ENCODE peak calls at places on chromosome 14, in five cellular contexts. D is IMR-90, M is transverse colon, Z is A549, J is esophagus squamous epithelium. F is an unnamed sample.

GRCh38 chr14:75906680-75907280 is 75.0 kb downstream of the TGFB3 start:
- DNase-seq in D (peak; percentile 70), M (peak; percentile 68), Z (peak; percentile 54), J (no peak), F (peak; percentile 57)

GRCh38 chr14:61551419-61551818 is 143.9 kb upstream of the HIF1A start:
- DNase-seq in D (no peak), M (no peak), Z (no peak), J (no peak), F (no peak)

GRCh38 chr14:100887728-100888335 is 15.7 kb downstream of the RTL1 start:
- DNase-seq in D (no peak), M (no peak), Z (no peak), J (no peak), F (no peak)

GRCh38 chr14:58749066-58749669 is 111.4 kb downstream of the DACT1 start:
- DNase-seq in D (peak; percentile 98), M (peak; percentile 59), Z (peak; percentile 76), J (no peak), F (peak; percentile 89)

GRCh38 chr14:32998433-32998832 is 59.8 kb downstream of the NPAS3 start:
- DNase-seq in D (peak; percentile 9), M (no peak), Z (no peak), J (no peak), F (no peak)

GRCh38 chr14:32471183-32471582 is 142.1 kb downstream of the AKAP6 start:
- DNase-seq in D (no peak), M (no peak), Z (no peak), J (no peak), F (no peak)

GRCh38 chr14:64788706-64789105 is 84.5 kb downstream of the PLEKHG3 start:
- DNase-seq in D (peak; percentile 94), M (no peak), Z (peak; percentile 62), J (no peak), F (no peak)

GRCh38 chr14:78567343-78567742 is 397.2 kb downstream of the NRXN3 start:
- DNase-seq in D (peak; percentile 4), M (no peak), Z (no peak), J (no peak), F (no peak)

GRCh38 chr14:45038865-45039264 is 45.1 kb upstream of the PRPF39 start:
- DNase-seq in D (no peak), M (no peak), Z (peak; percentile 8), J (no peak), F (peak; percentile 7)

GRCh38 chr14:85334316-85334715 is 195.6 kb upstream of the FLRT2 start:
- DNase-seq in D (no peak), M (no peak), Z (no peak), J (no peak), F (no peak)

GRCh38 chr14:60094306-60094897 is 2.7 kb downstream of the PCNX4 start:
- DNase-seq in D (peak; percentile 70), M (no peak), Z (peak; percentile 16), J (no peak), F (peak; percentile 25)

GRCh38 chr14:20176330-20176729 is 14.4 kb upstream of the OR11G2 start:
- DNase-seq in D (no peak), M (no peak), Z (no peak), J (no peak), F (no peak)

GRCh38 chr14:99529899-99530298 is 48.7 kb downstream of the CCNK start:
- DNase-seq in D (peak; percentile 45), M (no peak), Z (no peak), J (no peak), F (no peak)

GRCh38 chr14:50447491-50447890 is 50.8 kb upstream of the CDKL1 start:
- DNase-seq in D (peak; percentile 21), M (no peak), Z (peak; percentile 38), J (no peak), F (no peak)

GRCh38 chr14:64758025-64758521 is 53.8 kb downstream of the PLEKHG3 start:
- DNase-seq in D (peak; percentile 66), M (peak; percentile 39), Z (peak; percentile 45), J (no peak), F (no peak)

GRCh38 chr14:102560436-102561261 is 31.8 kb upstream of the RCOR1 start:
- DNase-seq in D (no peak), M (no peak), Z (no peak), J (no peak), F (peak; percentile 52)

GRCh38 chr14:87391066-87391465 is 601.9 kb downstream of the GALC start:
- DNase-seq in D (no peak), M (no peak), Z (no peak), J (no peak), F (no peak)

GRCh38 chr14:61128382-61129167 is 147.5 kb downstream of the SLC38A6 start:
- DNase-seq in D (peak; percentile 46), M (no peak), Z (no peak), J (no peak), F (no peak)

GRCh38 chr14:56199095-56199975 is 81.1 kb downstream of the PELI2 start:
- DNase-seq in D (peak; percentile 99), M (no peak), Z (peak; percentile 95), J (no peak), F (no peak)
- H3K4me3 ChIP-seq in D (no peak overlapping the region), M (no peak overlapping the region), Z (no peak overlapping the region), J (no peak overlapping the region), F (no peak overlapping the region)

DNA sequence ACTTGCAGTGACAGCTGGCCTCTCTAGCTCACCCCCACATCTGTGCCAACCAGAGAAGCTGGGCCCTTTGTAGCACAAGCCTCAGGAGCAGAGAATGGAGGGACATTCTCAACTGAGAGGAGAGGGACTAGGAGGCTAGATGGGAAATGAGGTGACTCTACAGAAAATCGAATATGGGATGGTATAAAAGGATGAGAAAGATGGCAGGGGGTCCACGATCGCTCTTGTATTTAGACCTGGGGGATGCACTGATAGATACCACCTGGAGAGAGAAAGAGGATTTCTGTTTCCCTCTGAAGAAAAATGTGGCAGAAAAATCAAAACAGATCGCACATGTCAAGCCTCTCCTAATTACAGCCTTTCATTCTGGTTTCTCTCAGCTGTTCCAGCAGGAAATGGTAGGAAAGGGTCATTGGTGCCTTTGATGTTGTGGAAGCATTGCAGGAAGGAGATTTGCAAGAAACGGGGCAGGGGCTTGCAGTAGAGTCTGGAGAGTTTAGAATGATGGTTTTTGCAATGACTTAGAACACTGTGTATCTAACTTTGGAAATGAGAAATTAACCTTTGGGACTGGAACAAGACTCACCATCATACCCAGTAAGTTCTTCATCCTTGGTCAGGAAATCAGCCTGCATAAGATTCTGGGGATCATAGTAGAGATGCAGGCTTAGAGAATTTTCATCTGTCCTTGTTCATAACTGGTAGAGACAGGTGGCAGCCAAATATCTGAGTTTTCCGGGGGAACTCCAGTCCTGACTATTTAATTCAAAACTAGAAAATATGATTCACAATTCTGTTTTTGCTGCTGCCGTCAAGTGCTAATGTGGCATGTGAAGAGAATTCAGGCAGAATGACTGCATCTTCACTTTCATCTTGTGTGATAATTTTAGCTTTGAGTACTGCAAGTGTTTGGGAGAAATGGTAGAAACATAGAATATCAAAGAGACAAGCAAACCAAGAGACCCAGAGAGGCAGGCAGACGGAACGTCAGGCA is 98.8 kb downstream of the DAD1 start:
- DNase-seq in D (no peak), M (no peak), Z (no peak), J (no peak), F (no peak)
- TF ChIP-seq POLR2A in D (no peak), M (no peak), Z (no peak), J (no peak), F (no peak)

GRCh38 chr14:22794533-22794932 is 20.7 kb downstream of the SLC7A7 start:
- DNase-seq in D (no peak), M (peak; percentile 30), Z (no peak), J (no peak), F (no peak)

GRCh38 chr14:22792158-22792557 is 23.1 kb downstream of the SLC7A7 start:
- DNase-seq in D (no peak), M (no peak), Z (no peak), J (no peak), F (no peak)

GRCh38 chr14:22786685-22787084 is 20.2 kb downstream of the OXA1L start:
- DNase-seq in D (no peak), M (no peak), Z (no peak), J (no peak), F (no peak)

GRCh38 chr14:22793976-22794375 is 21.3 kb downstream of the SLC7A7 start:
- DNase-seq in D (no peak), M (no peak), Z (no peak), J (no peak), F (no peak)

DNA sequence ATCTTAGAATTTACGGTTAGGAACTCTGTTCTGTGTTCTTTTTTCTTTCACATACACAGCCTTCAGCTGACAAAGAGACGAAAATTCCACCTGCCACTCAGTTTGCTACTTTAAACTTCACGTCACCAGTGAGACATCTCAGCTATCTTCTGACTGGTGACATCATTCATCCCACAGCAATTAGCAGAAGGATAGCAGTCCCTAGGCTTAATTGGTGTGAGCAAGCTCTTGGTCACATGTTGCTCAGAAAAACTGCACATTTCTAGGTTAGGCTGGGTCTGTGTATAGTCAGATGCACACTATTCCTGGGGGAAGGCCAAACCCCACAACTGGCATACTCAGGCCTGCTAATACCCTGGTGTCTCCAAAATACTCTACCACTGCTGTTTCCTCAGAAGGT is 23.9 kb downstream of the SLC7A7 start:
- DNase-seq in D (peak; percentile 91), M (no peak), Z (no peak), J (no peak), F (no peak)
- H3K4me3 ChIP-seq in D (no peak overlapping the region), M (no peak overlapping the region), Z (no peak overlapping the region), J (no peak overlapping the region), F (no peak overlapping the region)

GRCh38 chr14:54395284-54395683 is 1.5 kb upstream of the CDKN3 start:
- DNase-seq in D (no peak), M (no peak), Z (no peak), J (no peak), F (no peak)
- TF ChIP-seq POLR2A in D (no peak), M (no peak), Z (no peak), J (no peak), F (no peak)

F was measured in NB4.